ENCODE peak calls at places on chromosomes 6 and 20, in four cellular contexts. V, T, W and Z are unnamed samples.
A peak's percentile ranks its signal among the peaks of the same experiment; 100 is the strongest.

GRCh38 chr6:166527849-166528248 is 58.6 kb downstream of the RAMACL start:
- DNase-seq in V (no peak), T (no peak), W (no peak), Z (no peak)

GRCh38 chr6:98769546-98769945 is 64.8 kb upstream of the POU3F2 start:
- DNase-seq in V (peak; percentile 21), T (peak; percentile 24), W (peak; percentile 40), Z (no peak)

GRCh38 chr6:157124855-157125254 is 198.5 kb downstream of the TMEM242 start:
- DNase-seq in V (no peak), T (no peak), W (no peak), Z (no peak)

GRCh38 chr20:47133809-47134456 is 222.6 kb downstream of the ZMYND8 start:
- DNase-seq in V (no peak), T (no peak), W (no peak), Z (no peak)

GRCh38 chr20:64102647-64103354 is 4.6 kb downstream of the NPBWR2 start:
- DNase-seq in V (peak; percentile 32), T (no peak), W (no peak), Z (no peak)

GRCh38 chr20:4604580-4604979 is 117.1 kb upstream of the PRND start:
- DNase-seq in V (no peak), T (no peak), W (no peak), Z (no peak)

GRCh38 chr20:51424270-51425041 is 118.1 kb downstream of the NFATC2 start:
- DNase-seq in V (no peak), T (no peak), W (no peak), Z (no peak)

GRCh38 chr6:6525948-6526347 is 62.6 kb upstream of the LY86 start:
- DNase-seq in V (no peak), T (no peak), W (no peak), Z (no peak)

GRCh38 chr6:53112404-53112803 is 36.2 kb downstream of the GCM1 start:
- DNase-seq in V (no peak), T (peak; percentile 85), W (no peak), Z (no peak)

GRCh38 chr6:170175644-170176620 is 114.9 kb downstream of the DLL1 start:
- DNase-seq in V (no peak), T (no peak), W (no peak), Z (no peak)

GRCh38 chr20:36128463-36129176 is 25.9 kb upstream of the EPB41L1 start:
- DNase-seq in V (no peak), T (no peak), W (no peak), Z (peak; percentile 32)

GRCh38 chr6:144725731-144726522 is 440.8 kb downstream of the UTRN start:
- DNase-seq in V (no peak), T (no peak), W (no peak), Z (no peak)
- TF ChIP-seq TCF7L2 in V (no peak), T (no peak), W (no peak), Z (no peak)

GRCh38 chr6:133274813-133275212 is 33.7 kb downstream of the EYA4 start:
- DNase-seq in V (no peak), T (no peak), W (no peak), Z (no peak)

GRCh38 chr6:133277228-133277894 is 36.2 kb downstream of the EYA4 start:
- DNase-seq in V (no peak), T (no peak), W (no peak), Z (no peak)

DNA sequence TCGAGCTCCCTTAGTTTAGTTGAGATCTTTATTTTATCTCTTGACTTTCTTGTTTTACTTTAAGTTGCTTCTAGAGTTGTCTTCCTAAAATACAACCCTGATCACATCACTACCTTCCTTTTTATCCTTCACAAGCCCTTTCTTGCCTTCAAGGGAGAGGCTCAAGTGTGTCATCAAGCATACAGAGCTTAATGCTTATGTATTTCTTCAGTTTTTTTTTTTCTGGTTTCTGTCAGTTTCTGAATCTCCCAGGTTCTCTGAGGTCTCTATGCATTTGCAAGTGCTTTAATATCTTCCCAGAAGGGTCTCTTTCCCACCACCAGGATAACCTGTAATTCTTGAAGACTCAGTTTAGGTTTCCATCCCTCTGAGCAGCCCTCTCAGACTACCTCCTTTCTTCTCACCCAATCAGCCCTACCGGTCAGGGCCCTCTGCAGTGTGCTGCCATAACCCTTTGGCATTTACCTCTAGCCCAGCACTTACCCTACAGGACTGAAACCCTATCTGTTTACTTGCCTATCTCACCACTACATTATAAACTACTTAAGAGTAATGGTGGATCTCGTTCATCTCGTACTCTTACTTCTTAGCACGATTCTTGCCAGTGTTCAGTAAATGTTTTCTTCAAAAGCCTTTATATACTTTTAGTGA is 36.9 kb downstream of the EYA4 start:
- DNase-seq in V (no peak), T (no peak), W (no peak), Z (no peak)
- TF ChIP-seq CTCF in V (no peak), T (no peak), W (no peak), Z (no peak)

DNA sequence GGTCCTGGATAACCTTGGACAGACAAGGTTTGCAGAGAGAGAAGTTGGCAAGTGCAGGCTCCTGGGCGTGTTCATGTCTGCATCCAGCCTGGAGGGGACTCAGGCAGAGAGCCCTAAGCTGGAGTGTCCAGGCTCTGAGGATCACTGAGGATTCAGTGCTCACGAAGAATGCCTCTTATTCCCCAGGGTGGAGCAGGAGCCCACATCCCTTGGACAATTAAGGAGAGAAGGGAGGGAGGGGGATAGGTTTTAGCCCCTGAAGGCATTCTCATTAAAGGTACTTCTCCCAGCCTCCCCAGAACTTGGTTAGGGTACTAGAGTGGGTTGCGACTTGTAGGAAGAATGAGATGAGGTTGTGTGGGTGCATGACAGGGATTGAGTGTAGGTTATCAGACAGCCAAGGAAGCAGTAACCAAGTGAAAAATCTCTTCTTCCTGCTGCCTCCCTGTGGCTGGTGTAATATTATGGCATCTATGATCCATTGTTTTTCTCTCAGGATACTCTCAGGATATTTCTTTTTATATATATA is 680 bp downstream of the HLA-DPB1 start:
- DNase-seq in V (no peak), T (no peak), W (no peak), Z (no peak)
- H3K4me3 ChIP-seq in V (no peak overlapping the region), T (no peak overlapping the region), W (no peak overlapping the region), Z (no peak overlapping the region)

GRCh38 chr6:34043371-34043770 is 102.5 kb downstream of the GRM4 start:
- DNase-seq in V (no peak), T (no peak), W (no peak), Z (no peak)

GRCh38 chr6:34046617-34047016 is 99.3 kb downstream of the GRM4 start:
- DNase-seq in V (no peak), T (no peak), W (no peak), Z (no peak)

GRCh38 chr6:34045698-34046097 is 100.2 kb downstream of the GRM4 start:
- DNase-seq in V (no peak), T (no peak), W (no peak), Z (no peak)

GRCh38 chr6:34047913-34048867 is 97.7 kb downstream of the GRM4 start:
- DNase-seq in V (no peak), T (no peak), W (no peak), Z (no peak)

GRCh38 chr6:34044945-34045595 is 100.8 kb downstream of the GRM4 start:
- DNase-seq in V (no peak), T (no peak), W (no peak), Z (no peak)
- TF ChIP-seq TCF7L2 in V (no peak), T (no peak), W (no peak), Z (no peak)

DNA sequence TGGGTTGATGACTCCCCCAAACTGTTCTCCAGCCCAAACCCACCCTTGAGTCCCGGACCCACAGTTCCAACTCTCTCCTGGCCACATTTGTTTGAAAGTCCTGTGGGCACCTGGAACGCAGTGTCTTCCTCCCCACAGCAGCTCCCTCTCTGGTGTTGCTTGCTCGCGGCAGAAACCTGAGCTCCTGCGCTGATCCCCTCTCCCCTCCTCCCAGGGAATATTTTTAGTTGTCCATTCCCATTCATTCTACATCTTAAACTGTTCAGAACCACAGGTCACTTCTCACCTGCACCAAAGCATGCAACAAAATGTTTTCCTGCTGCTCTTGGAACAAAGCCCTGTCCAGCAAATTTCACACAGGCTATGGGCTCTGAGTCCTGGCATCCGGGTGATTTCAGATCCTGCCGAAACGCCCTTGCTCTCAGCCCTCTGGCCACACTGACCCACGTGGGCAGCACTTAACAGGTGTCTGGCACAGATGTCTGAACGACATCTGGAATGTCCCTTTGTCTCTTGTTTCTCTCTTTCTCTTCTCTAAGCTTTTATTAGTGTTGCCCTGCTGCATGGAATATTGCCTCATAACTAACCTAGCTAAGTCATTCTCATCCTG is 27.0 kb upstream of the PMEPA1 start:
- DNase-seq in V (no peak), T (no peak), W (no peak), Z (no peak)
- TF ChIP-seq CTCF in V (no peak), T (no peak), W (no peak), Z (no peak)

GRCh38 chr6:48979806-48980205 is 483.2 kb downstream of the MMUT start:
- DNase-seq in V (no peak), T (no peak), W (no peak), Z (no peak)

GRCh38 chr6:48986105-48986504 is 476.9 kb downstream of the MMUT start:
- DNase-seq in V (no peak), T (no peak), W (no peak), Z (no peak)

GRCh38 chr6:48986803-48987202 is 476.2 kb downstream of the MMUT start:
- DNase-seq in V (no peak), T (no peak), W (no peak), Z (no peak)

GRCh38 chr6:48983377-48983776 is 479.7 kb downstream of the MMUT start:
- DNase-seq in V (no peak), T (no peak), W (no peak), Z (no peak)

DNA sequence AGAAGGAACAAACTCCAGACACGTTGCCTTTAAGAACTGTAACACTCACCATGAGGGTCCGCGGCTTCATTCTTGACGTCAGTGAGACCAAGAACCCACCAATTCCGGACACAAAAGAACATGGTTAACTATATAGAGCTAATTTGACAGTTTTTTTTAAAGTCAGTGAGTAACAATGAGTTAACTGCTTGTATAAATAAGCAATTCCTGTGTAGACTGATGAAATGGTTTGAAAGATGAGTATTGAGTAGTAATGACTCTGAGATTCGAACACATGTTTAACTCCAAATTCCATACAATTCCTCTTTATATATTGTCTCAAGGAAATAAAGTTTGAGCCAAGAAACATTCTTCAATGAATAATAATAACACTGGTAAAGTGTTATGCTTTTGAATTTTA is 478.0 kb downstream of the MMUT start:
- DNase-seq in V (no peak), T (no peak), W (no peak), Z (no peak)
- H3K4me3 ChIP-seq in V (no peak overlapping the region), T (no peak overlapping the region), W (no peak overlapping the region), Z (no peak overlapping the region)

GRCh38 chr6:45555981-45556771 is 178.4 kb upstream of the SUPT3H start:
- DNase-seq in V (no peak), T (peak; percentile 8), W (no peak), Z (no peak)
- TF ChIP-seq TCF7L2 in V (no peak), T (no peak), W (no peak), Z (no peak)